ENCODE peak calls at places on chromosomes 5 and 9, in seven cellular contexts. T, L, F, B, E, D and K are unnamed samples.

GRCh38 chr5:93886917-93887361 is 145.5 kb upstream of the POU5F2 start:
- DNase-seq in T (no peak), L (no peak), F (peak), B (no peak), E (no peak), D (no peak), K (no peak)

GRCh38 chr9:70003786-70004185 is 39.9 kb upstream of the MAMDC2 start:
- DNase-seq in T (no peak), L (no peak), F (no peak), B (no peak), E (no peak), D (no peak), K (no peak)

GRCh38 chr5:135242021-135242480 is 157.0 kb downstream of the MACROH2A1 start:
- DNase-seq in T (no peak), L (peak), F (peak), B (no peak), E (peak), D (no peak), K (no peak)

GRCh38 chr9:100222674-100223073 is 123.6 kb downstream of the INVS start:
- DNase-seq in T (no peak), L (no peak), F (peak), B (no peak), E (peak), D (no peak), K (no peak)

GRCh38 chr5:133873936-133874585 is 94.4 kb downstream of the C5orf15 start:
- DNase-seq in T (no peak), L (no peak), F (no peak), B (no peak), E (peak), D (no peak), K (no peak)

GRCh38 chr9:20636883-20637440 is 14.7 kb upstream of the MLLT3 start:
- DNase-seq in T (no peak), L (no peak), F (no peak), B (no peak), E (peak), D (no peak), K (no peak)

GRCh38 chr5:170315154-170315553 is 17.6 kb upstream of the LCP2 start:
- DNase-seq in T (no peak), L (peak), F (no peak), B (no peak), E (no peak), D (no peak), K (no peak)

GRCh38 chr9:88984543-88984883 is 6.8 kb upstream of the S1PR3 start:
- DNase-seq in T (no peak), L (no peak), F (no peak), B (no peak), E (peak), D (no peak), K (no peak)

GRCh38 chr9:128026255-128027165 is 40.6 kb downstream of the NAIF1 start:
- DNase-seq in T (no peak), L (no peak), F (peak), B (no peak), E (no peak), D (no peak), K (no peak)

GRCh38 chr5:154071799-154072781 is 33.3 kb downstream of the MFAP3 start:
- DNase-seq in T (peak), L (peak), F (peak), B (peak), E (peak), D (peak), K (peak)

GRCh38 chr5:150022163-150022540 is 21.6 kb downstream of the HMGXB3 start:
- DNase-seq in T (no peak), L (no peak), F (peak), B (peak), E (peak), D (no peak), K (peak)

GRCh38 chr9:137275937-137276756 is 1.4 kb upstream of the TOR4A start:
- DNase-seq in T (no peak), L (no peak), F (no peak), B (no peak), E (no peak), D (no peak), K (no peak)

GRCh38 chr9:117189121-117189520 is 225.7 kb downstream of the ASTN2 start:
- DNase-seq in T (no peak), L (no peak), F (no peak), B (no peak), E (no peak), D (no peak), K (no peak)

GRCh38 chr5:130532786-130533185 is 628.5 kb downstream of the CHSY3 start:
- DNase-seq in T (no peak), L (no peak), F (no peak), B (no peak), E (no peak), D (no peak), K (no peak)

GRCh38 chr9:18847576-18848275 is 185.3 kb downstream of the SAXO1 start:
- DNase-seq in T (no peak), L (no peak), F (no peak), B (no peak), E (no peak), D (no peak), K (no peak)

GRCh38 chr9:136854842-136855460 is 2.8 kb downstream of the MAMDC4 start:
- DNase-seq in T (no peak), L (no peak), F (no peak), B (no peak), E (no peak), D (no peak), K (no peak)

GRCh38 chr5:150377964-150378694 is 20.6 kb downstream of the TCOF1 start:
- DNase-seq in T (no peak), L (peak), F (peak), B (no peak), E (no peak), D (no peak), K (no peak)

GRCh38 chr9:1233568-1233967 is 183.4 kb downstream of the DMRT2 start:
- DNase-seq in T (no peak), L (no peak), F (no peak), B (no peak), E (no peak), D (no peak), K (no peak)